ENCODE peak calls at places on chromosome 11, in eight cellular contexts. P, C, O, R, H, T, M and G are unnamed samples.
A peak's percentile ranks its signal among the peaks of the same experiment; 100 is the strongest.

GRCh38 chr11:128731041-128731663 is 37.3 kb downstream of the FLI1 start:
- DNase-seq in H (no peak), T (no peak), P (no peak), R (no peak), C (no peak), O (no peak), M (no peak), G (no peak)

GRCh38 chr11:70201876-70202861 is 927 bp upstream of the FADD start:
- DNase-seq in O (no peak), M (no peak), R (no peak), H (no peak), P (peak; percentile 62), C (no peak), T (no peak), G (no peak)

GRCh38 chr11:6653656-6654055 is 2.0 kb downstream of the DCHS1 start:
- DNase-seq in O (no peak), R (no peak), P (no peak), M (no peak), H (no peak), C (no peak), T (no peak), G (no peak)

GRCh38 chr11:117022526-117022925 is 75.7 kb downstream of the SIK3 start:
- DNase-seq in C (no peak), R (no peak), O (no peak), M (no peak), T (no peak), H (no peak), P (no peak), G (no peak)

GRCh38 chr11:78420255-78420764 is 2.7 kb upstream of the GAB2 start:
- DNase-seq in P (peak; percentile 96), H (peak; percentile 81), O (no peak), T (peak; percentile 89), C (peak; percentile 75), M (peak; percentile 45), R (peak; percentile 84), G (no peak)

GRCh38 chr11:61647529-61647928 is 32.7 kb upstream of the DAGLA start:
- DNase-seq in O (no peak), R (no peak), C (no peak), M (no peak), H (no peak), T (no peak), P (no peak), G (no peak)

GRCh38 chr11:119643878-119644225 is 85.1 kb downstream of the NECTIN1 start:
- DNase-seq in O (no peak), T (no peak), R (no peak), M (no peak), H (no peak), P (no peak), C (no peak), G (no peak)

GRCh38 chr11:107496011-107496410 is 38.4 kb upstream of the CWF19L2 start:
- DNase-seq in P (peak; percentile 95), T (no peak), M (peak; percentile 13), O (peak; percentile 17), C (peak; percentile 86), R (no peak), H (no peak), G (peak; percentile 54)

GRCh38 chr11:40328890-40329617 is 1130.4 kb downstream of the LRRC4C start:
- DNase-seq in T (no peak), P (peak; percentile 98), M (peak; percentile 94), H (peak; percentile 49), C (peak; percentile 95), O (peak; percentile 99), R (peak; percentile 31), G (peak; percentile 100)

GRCh38 chr11:77522215-77522614 is 48.3 kb upstream of the PAK1 start:
- DNase-seq in H (no peak), O (no peak), C (no peak), P (no peak), T (no peak), M (no peak), R (no peak), G (no peak)

GRCh38 chr11:94879006-94879405 is 94.3 kb downstream of the CWC15 start:
- DNase-seq in M (no peak), P (no peak), R (no peak), H (no peak), T (no peak), O (no peak), C (no peak), G (no peak)

GRCh38 chr11:94877446-94878200 is 95.7 kb downstream of the CWC15 start:
- DNase-seq in H (no peak), O (no peak), P (peak; percentile 73), M (no peak), R (no peak), C (no peak), T (no peak), G (no peak)

GRCh38 chr11:94873910-94874575 is 99.3 kb downstream of the CWC15 start:
- DNase-seq in H (no peak), P (peak; percentile 43), M (no peak), O (no peak), C (no peak), R (no peak), T (no peak), G (no peak)

GRCh38 chr11:94876222-94876621 is 97.1 kb downstream of the CWC15 start:
- DNase-seq in O (no peak), R (no peak), C (no peak), P (no peak), M (no peak), H (no peak), T (no peak), G (no peak)

DNA sequence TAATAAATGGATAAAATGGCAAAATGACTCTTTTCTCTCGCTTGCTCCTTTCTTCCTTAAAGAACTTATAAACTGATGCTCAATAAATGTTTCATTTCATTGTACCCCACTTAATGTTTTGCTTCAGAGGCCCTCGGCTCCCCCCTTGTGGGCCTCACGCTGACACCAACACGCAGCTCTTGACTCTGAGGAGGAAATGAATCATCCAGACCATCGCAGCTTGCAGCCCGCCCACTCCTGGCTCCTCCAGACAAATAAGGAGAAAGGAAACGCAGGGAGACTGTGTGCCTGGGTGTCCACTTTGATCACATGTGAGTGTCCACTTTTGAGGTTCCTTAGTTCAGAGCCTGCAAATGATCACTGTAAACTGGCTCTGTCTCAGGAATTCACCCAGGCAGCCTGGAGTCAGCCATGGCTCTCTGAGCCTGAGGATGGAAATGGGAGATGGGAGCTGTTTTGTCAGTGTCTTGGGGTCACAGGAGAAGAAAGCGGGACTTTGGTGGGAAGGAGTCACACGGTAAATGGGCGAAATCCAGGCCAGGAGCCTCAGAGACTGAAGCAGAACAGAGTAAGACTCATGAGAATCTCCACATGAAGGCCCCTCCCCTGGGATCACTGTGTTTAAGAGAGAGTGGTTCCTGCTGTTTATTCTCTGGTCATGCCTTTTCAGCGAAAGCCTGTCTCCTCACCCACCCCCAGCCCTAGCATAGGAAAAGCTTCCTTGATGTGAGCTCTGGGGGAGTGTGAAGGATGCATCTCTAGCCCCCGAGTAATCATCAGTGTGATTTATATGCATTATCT is 96.5 kb downstream of the CWC15 start:
- DNase-seq in R (peak; percentile 84), M (peak; percentile 88), P (peak; percentile 97), C (peak; percentile 92), O (peak; percentile 89), T (peak; percentile 81), H (peak; percentile 92), G (peak; percentile 59)
- TF ChIP-seq CTCF in R (peak; percentile 61), M (no peak), P (no peak), C (peak; percentile 59), O (peak; percentile 37), T (no peak), H (peak; percentile 10), G (peak; percentile 41)

GRCh38 chr11:1197431-1197885 is 25.4 kb upstream of the MUC5B start:
- DNase-seq in T (no peak), M (no peak), H (peak; percentile 63), O (no peak), R (peak; percentile 2), C (no peak), P (no peak), G (no peak)

GRCh38 chr11:1198766-1199688 is 23.8 kb upstream of the MUC5B start:
- DNase-seq in C (no peak), O (no peak), R (no peak), T (peak; percentile 60), M (no peak), P (no peak), H (peak; percentile 68), G (no peak)

GRCh38 chr11:1199689-1200610 is 22.9 kb upstream of the MUC5B start:
- DNase-seq in C (no peak), R (no peak), P (no peak), T (peak; percentile 49), O (no peak), H (peak; percentile 68), M (no peak), G (no peak)

GRCh38 chr11:1196516-1197391 is 26.1 kb upstream of the MUC5B start:
- DNase-seq in H (peak; percentile 58), T (peak; percentile 48), O (no peak), C (no peak), M (no peak), P (no peak), R (peak; percentile 1), G (no peak)

GRCh38 chr11:1197886-1198765 is 24.7 kb upstream of the MUC5B start:
- DNase-seq in M (no peak), T (peak; percentile 52), R (no peak), H (peak; percentile 70), P (no peak), O (no peak), C (no peak), G (no peak)
- TF ChIP-seq CTCF in M (no peak), T (no peak), R (no peak), H (no peak), P (no peak), O (no peak), C (no peak), G (no peak)

DNA sequence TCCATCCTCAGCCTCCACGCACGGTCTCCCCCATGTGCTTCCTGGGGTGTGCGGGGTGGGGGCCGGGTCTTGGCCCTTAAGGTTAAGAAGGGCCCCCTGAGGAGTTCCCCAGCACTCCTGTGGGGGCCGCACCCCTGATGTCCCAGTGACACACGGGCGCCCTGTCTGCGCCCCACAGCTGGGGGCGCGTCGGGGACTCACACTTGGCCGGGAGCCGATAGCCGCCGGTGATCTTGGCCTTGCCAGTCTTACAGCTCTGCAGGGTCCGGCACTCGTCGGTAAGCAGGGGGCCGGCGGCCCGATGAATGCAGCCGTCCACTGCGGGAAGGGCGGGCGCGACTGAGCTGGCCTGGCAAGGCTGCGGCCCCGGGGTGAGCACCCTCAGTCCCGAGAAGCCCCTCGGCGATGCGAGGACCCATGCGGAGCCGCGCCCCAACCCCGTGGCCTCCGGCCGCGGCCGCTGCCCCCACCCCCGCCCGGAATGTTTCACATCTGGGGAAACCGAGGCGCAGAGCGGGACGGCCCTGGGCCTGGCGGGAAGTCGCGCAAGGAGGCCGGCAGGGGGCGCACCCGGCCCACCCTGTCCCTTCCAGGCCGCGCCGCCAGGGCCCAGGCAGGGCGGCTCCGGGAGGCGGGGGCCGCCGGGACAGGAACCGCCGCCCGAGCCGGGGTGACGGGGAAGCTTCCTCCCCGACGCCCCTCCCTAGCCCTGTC is 13.9 kb downstream of the OTUB1 start:
- DNase-seq in H (peak; percentile 89), T (no peak), P (peak; percentile 82), R (peak; percentile 63), C (peak; percentile 11), O (no peak), M (peak; percentile 64), G (no peak)
- TF ChIP-seq CTCF in H (peak; percentile 93), T (peak; percentile 77), P (peak; percentile 41), R (peak; percentile 85), C (peak; percentile 60), O (peak; percentile 48), M (peak; percentile 86), G (peak; percentile 46)

DNA sequence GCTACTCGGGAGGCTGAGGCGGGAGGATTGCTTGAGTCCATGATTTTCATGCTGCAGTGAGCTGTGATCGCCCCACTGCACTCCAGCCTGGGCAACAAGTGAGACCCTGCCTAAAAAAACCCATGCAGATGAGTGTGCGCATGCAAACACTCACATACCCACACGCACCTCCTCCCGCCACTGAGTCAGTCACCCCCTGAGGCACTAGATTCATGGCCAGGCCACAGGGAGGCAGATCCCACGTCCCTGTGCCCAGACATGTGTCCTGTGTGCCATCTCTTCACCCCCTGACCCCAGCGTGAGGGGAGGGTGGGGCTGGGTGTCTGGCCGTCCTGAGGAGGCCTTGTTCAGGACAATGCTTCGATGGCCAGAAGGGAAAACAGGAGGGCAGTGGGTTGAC is 15.5 kb downstream of the RELT start:
- DNase-seq in R (no peak), P (no peak), M (no peak), C (no peak), H (no peak), O (no peak), T (no peak), G (no peak)
- TF ChIP-seq CTCF in R (no peak), P (no peak), M (no peak), C (no peak), H (no peak), O (no peak), T (no peak), G (no peak)